ENCODE peak calls at places on chromosomes 16 and 17, in six cellular contexts. C is heart right ventricle, B is AG09319, N is lower lobe of right lung, Q is fibroblast of lung, G is tibial artery. L is an unnamed sample.

GRCh38 chr16:88527937-88528743 is 42.1 kb upstream of the ZC3H18 start:
- DNase-seq in B (no peak), C (no peak), N (no peak), Q (no peak), G (no peak), L (no peak)

GRCh38 chr16:649646-650045 is 481 bp downstream of the WDR90 start:
- DNase-seq in Q (no peak), C (no peak), N (no peak), G (no peak), B (no peak), L (no peak)

GRCh38 chr17:61325382-61326073 is 74.1 kb upstream of the TBX2 start:
- DNase-seq in G (no peak), B (no peak), N (no peak), Q (peak), C (no peak), L (no peak)

GRCh38 chr17:52524238-52524637 is 365.7 kb upstream of the CA10 start:
- DNase-seq in B (no peak), Q (no peak), C (no peak), G (no peak), N (no peak), L (no peak)

GRCh38 chr17:2816688-2817087 is 20.4 kb downstream of the RAP1GAP2 start:
- DNase-seq in B (no peak), N (no peak), Q (no peak), G (no peak), C (no peak), L (no peak)

GRCh38 chr16:15660203-15660601 is 10.2 kb downstream of the NDE1 start:
- DNase-seq in Q (no peak), B (no peak), C (no peak), N (no peak), G (peak), L (no peak)

GRCh38 chr17:57445051-57445450 is 188.7 kb downstream of the MSI2 start:
- DNase-seq in B (no peak), Q (peak), C (no peak), G (no peak), N (no peak), L (no peak)

GRCh38 chr17:61005358-61005757 is 327.7 kb downstream of the BCAS3 start:
- DNase-seq in N (no peak), B (no peak), G (no peak), C (peak), Q (no peak), L (no peak)

GRCh38 chr16:2329532-2329931 is 11.0 kb downstream of the ABCA3 start:
- DNase-seq in Q (no peak), B (no peak), N (peak), C (no peak), G (peak), L (no peak)

GRCh38 chr17:61309857-61310256 is 89.8 kb upstream of the TBX2 start:
- DNase-seq in C (no peak), G (no peak), Q (peak), N (no peak), B (no peak), L (no peak)

GRCh38 chr17:17379197-17379991 is 76.2 kb downstream of the NT5M start:
- DNase-seq in C (no peak), Q (peak), G (no peak), B (no peak), N (no peak), L (no peak)

GRCh38 chr17:47742319-47743181 is 9.5 kb downstream of the TBX21 start:
- DNase-seq in N (no peak), Q (no peak), C (no peak), G (no peak), B (no peak), L (no peak)

GRCh38 chr17:48564200-48565023 is 13.7 kb downstream of the HOXB4 start:
- DNase-seq in G (no peak), Q (peak), N (no peak), B (no peak), C (no peak), L (no peak)

GRCh38 chr16:68257906-68258800 is 6.2 kb upstream of the SLC7A6 start:
- DNase-seq in C (no peak), B (no peak), N (peak), Q (peak), G (peak), L (peak)

GRCh38 chr17:5838661-5839300 is 231.4 kb upstream of the WSCD1 start:
- DNase-seq in C (no peak), G (no peak), Q (no peak), N (no peak), B (no peak), L (no peak)

DNA sequence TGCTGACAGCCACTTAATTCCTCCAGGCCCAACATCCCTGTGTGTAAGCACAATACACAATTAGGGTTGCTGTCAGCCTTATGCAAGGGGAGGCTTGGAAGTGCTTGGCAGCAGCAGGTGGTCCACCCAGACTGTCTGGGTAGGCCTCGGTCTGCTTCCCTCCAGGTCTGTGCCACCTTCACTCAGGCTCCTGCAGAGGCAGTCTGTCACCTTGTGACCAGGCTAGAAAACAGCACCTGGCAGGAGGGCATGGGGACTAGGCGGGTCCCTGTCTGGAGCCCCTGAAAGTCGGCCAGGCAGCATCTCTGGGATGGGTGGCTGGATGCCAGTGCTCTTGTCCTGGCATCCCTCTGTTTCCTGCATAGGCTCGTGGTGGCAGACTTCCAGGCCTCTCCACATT is 578.1 kb downstream of the KCNJ18 start:
- DNase-seq in B (no peak), N (no peak), Q (no peak), C (no peak), G (no peak), L (no peak)
- TF ChIP-seq CTCF in B (no peak), N (no peak), Q (no peak), C (no peak), G (no peak), L (no peak)

DNA sequence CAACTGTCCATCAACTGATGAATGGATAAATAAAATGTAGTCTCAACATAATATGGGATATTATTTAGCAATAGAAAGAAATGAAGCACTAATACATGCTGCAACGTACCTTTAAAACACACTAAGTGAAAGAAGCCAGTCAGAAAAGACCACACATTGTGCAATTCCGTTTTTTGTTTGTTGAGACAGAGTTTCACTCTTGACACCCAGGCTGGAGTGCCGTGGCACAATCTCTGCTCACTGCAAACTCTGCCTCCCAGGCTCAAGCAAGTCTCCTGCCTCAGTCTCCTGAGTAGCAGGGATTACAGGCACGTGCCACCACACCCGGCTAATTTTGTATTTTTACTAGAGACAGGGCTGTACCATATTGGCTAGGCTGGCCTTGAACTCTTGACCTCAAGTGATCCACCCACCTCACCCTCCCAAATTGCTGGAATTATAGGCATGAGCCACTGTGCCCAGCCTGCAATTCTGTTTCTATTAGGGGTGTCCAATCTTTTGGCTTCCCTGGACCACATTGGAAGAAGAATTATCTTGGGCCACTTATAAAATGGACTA is 40.1 kb downstream of the SCNN1B start:
- DNase-seq in G (no peak), B (no peak), C (no peak), Q (no peak), N (no peak), L (no peak)
- TF ChIP-seq CTCF in G (no peak), B (no peak), C (no peak), Q (no peak), N (no peak), L (no peak)

GRCh38 chr17:79305831-79306687 is 231.4 kb downstream of the ENGASE start:
- DNase-seq in N (no peak), B (no peak), Q (no peak), C (peak), G (peak), L (no peak)
- TF ChIP-seq CTCF in N (no peak), B (no peak), Q (no peak), C (no peak), G (peak), L (no peak)

DNA sequence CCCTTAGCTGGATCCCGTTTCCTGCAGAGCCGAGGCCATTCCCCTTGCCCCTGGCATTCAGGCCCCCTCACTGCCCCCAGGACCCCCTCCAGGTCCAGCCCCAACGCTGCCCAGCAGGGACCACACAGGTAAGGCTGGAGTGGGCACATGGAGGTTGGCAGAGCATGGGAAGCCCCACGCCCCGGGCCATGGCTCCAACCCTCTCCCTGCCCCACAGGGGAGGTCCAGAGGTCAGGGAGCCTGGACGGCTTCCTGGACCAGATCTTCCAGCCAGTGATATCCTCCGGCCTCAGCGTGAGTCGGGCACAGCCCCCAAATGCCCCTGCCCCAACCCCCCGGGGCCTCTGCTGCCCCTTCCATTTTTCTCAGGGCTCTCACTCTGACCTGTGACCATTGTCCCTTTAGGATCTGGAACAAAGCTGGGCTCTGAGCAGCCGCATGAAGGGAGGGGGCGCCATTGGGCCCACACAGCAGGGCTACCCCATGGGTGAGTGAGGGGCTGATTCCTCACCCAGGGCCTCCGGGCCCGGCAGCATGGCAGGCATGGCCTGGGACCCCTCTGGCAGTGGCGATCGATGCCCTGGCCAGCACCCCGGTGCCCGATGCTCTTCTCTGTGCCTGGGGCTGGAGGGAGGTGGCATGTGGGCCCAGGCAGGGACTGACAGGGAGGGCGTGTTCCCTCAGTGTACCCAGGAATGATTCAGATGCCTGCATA is 18.5 kb upstream of the SMIM5 start:
- DNase-seq in Q (no peak), C (no peak), B (no peak), G (no peak), N (no peak), L (no peak)
- TF ChIP-seq CTCF in Q (no peak), C (no peak), B (no peak), G (no peak), N (no peak), L (no peak)

GRCh38 chr17:16100737-16101400 is 101.2 kb downstream of the TTC19 start:
- DNase-seq in N (no peak), B (no peak), C (no peak), G (no peak), Q (peak), L (no peak)
- TF ChIP-seq CTCF in N (no peak), B (no peak), C (no peak), G (no peak), Q (no peak), L (no peak)

GRCh38 chr17:28513476-28513875 is 7.3 kb downstream of the FOXN1 start:
- DNase-seq in G (no peak), C (no peak), N (peak), Q (no peak), B (no peak), L (no peak)

GRCh38 chr17:28514571-28515002 is 8.4 kb downstream of the FOXN1 start:
- DNase-seq in C (no peak), B (no peak), Q (no peak), N (peak), G (no peak), L (no peak)

GRCh38 chr17:28518132-28518531 is 12.0 kb downstream of the FOXN1 start:
- DNase-seq in C (no peak), G (no peak), Q (no peak), B (no peak), N (peak), L (no peak)

GRCh38 chr17:28518578-28518977 is 12.4 kb downstream of the FOXN1 start:
- DNase-seq in N (no peak), B (no peak), Q (no peak), C (no peak), G (no peak), L (no peak)

DNA sequence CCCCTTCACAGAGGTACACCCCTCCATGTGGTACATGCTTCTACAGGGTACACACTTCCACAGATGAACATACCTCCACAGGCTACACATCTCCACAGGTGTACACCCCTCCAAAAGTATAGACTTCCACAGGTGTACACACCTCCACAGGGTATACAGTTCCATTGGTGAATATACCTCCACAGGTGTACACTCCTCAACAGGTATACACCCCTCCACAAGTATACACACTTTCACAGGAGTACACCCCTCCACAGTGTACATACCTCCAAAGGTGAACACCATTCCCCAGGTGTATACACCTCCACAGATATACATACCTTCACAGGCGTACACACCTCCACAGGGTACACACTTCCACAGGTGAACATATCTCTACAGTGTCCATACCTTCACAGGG is 9.4 kb downstream of the FOXN1 start:
- DNase-seq in Q (no peak), B (no peak), N (no peak), C (no peak), G (no peak), L (no peak)
- TF ChIP-seq CTCF in Q (no peak), B (no peak), N (no peak), C (no peak), G (no peak), L (no peak)